ENCODE peak calls at places on chromosomes 16 and 17, in six cellular contexts. E, G, A, Z, R and L are unnamed samples.

GRCh38 chr17:77957215-77957868 is 1.2 kb upstream of the TNRC6C start:
- DNase-seq in E (peak), Z (no peak), G (peak), A (no peak), R (peak), L (no peak)

GRCh38 chr17:29682054-29682453 is 59.3 kb upstream of the CORO6 start:
- DNase-seq in E (no peak), Z (no peak), R (peak), A (no peak), G (no peak), L (no peak)

GRCh38 chr16:19776565-19776964 is 58.5 kb downstream of the IQCK start:
- DNase-seq in E (no peak), A (no peak), G (no peak), Z (no peak), R (no peak), L (no peak)

GRCh38 chr16:9099131-9099625 is 7.7 kb downstream of the HAPSTR1 start:
- DNase-seq in E (no peak), G (peak), A (no peak), R (no peak), Z (no peak), L (no peak)

GRCh38 chr17:17819561-17819995 is 17.2 kb downstream of the SREBF1 start:
- DNase-seq in R (peak), A (peak), G (peak), Z (peak), E (peak), L (peak)

GRCh38 chr17:9401434-9401833 is 174.2 kb downstream of the STX8 start:
- DNase-seq in R (peak), Z (no peak), G (peak), A (no peak), E (no peak), L (no peak)

GRCh38 chr17:74917430-74917829 is 5.6 kb downstream of the USH1G start:
- DNase-seq in A (no peak), R (no peak), E (no peak), G (no peak), Z (no peak), L (no peak)

GRCh38 chr16:73966851-73967250 is 329.8 kb upstream of the PSMD7 start:
- DNase-seq in Z (no peak), E (no peak), G (no peak), A (no peak), R (no peak), L (peak)

GRCh38 chr16:87607223-87607622 is 4.9 kb downstream of the JPH3 start:
- DNase-seq in A (no peak), R (no peak), E (no peak), G (no peak), Z (no peak), L (no peak)

GRCh38 chr17:29292071-29292991 is 1.6 kb downstream of the NUFIP2 start:
- DNase-seq in R (peak), Z (peak), E (no peak), G (peak), A (no peak), L (peak)

GRCh38 chr16:2252806-2253148 is 1.4 kb upstream of the ECI1 start:
- DNase-seq in A (no peak), G (no peak), R (no peak), Z (no peak), E (no peak), L (no peak)

DNA sequence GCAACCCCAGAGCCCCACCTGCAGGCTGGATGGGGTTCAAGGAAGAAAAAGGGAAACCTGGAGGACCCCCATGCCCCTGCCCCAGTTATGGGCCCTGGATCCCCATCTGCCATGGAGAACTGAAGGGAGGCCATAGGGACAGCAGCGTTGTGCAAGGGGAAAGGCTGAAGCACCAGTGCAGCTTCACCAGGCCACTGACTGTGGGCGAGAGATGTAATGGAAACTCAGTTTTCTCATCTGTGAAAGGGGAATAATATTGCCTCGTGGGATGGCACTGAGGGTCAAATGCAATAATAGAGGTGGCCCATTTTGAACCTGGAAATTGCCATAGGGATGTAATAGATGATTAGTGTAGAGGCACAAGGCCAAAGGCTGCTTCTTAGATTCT is 9.9 kb upstream of the TSPOAP1 start:
- DNase-seq in G (no peak), R (no peak), Z (no peak), A (no peak), E (no peak), L (no peak)
- TF ChIP-seq CTCF in G (no peak), R (no peak), Z (no peak), A (no peak), E (no peak), L (no peak)

GRCh38 chr17:48860034-48860433 is 29.2 kb downstream of the CALCOCO2 start:
- DNase-seq in G (no peak), A (no peak), Z (no peak), E (no peak), R (no peak), L (no peak)
- TF ChIP-seq CTCF in G (peak), A (no peak), Z (no peak), E (no peak), R (peak), L (peak)

DNA sequence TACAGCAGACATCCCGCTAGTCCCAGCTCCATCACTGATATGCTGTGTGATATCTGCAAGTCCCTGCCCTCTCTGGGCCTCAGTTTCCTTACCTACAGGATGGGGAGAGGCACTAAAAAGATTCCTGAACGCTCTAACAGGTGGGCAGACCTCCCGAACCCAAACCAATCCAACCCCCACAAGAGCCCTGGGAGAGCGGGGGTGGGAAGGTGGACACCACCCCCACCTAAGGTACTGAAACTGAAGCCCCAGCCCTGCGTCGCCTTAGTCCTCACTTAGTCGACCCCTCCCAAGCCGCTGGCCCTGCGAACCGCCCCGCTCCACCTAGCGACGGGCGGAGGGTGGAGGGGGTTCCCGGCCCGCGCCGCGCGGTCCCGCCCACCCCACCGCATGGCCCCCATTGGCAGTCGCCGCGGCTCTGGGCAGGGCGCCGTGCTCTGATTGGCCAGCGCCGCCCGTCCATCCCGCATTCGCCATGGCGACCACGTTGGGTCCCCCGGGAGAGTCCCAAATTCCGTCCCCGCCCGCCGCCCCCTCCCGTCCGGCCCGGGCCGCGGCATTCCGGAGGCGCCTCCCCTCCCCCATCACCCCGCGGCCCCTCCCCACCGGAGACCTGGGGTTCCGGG is 578 bp downstream of the CCDC102A start:
- DNase-seq in G (peak), R (peak), E (no peak), A (peak), Z (peak), L (peak)
- TF ChIP-seq CTCF in G (peak), R (no peak), E (peak), A (no peak), Z (peak), L (no peak)

GRCh38 chr17:35019386-35020179 is 39.3 kb downstream of the LIG3 start:
- DNase-seq in A (no peak), Z (no peak), G (no peak), R (no peak), E (no peak), L (no peak)

GRCh38 chr17:35023538-35023937 is 40.0 kb downstream of the RFFL start:
- DNase-seq in Z (no peak), A (no peak), E (no peak), R (peak), G (no peak), L (no peak)

GRCh38 chr17:35025541-35025940 is 38.0 kb downstream of the RFFL start:
- DNase-seq in R (no peak), Z (no peak), E (no peak), G (no peak), A (no peak), L (no peak)

GRCh38 chr17:35021520-35022380 is 41.4 kb downstream of the LIG3 start:
- DNase-seq in R (peak), A (no peak), Z (no peak), G (no peak), E (no peak), L (no peak)

GRCh38 chr17:35022536-35023063 is 40.9 kb downstream of the RFFL start:
- DNase-seq in G (peak), E (no peak), Z (peak), A (peak), R (peak), L (no peak)
- TF ChIP-seq CTCF in G (peak), E (no peak), Z (peak), A (no peak), R (peak), L (no peak)

DNA sequence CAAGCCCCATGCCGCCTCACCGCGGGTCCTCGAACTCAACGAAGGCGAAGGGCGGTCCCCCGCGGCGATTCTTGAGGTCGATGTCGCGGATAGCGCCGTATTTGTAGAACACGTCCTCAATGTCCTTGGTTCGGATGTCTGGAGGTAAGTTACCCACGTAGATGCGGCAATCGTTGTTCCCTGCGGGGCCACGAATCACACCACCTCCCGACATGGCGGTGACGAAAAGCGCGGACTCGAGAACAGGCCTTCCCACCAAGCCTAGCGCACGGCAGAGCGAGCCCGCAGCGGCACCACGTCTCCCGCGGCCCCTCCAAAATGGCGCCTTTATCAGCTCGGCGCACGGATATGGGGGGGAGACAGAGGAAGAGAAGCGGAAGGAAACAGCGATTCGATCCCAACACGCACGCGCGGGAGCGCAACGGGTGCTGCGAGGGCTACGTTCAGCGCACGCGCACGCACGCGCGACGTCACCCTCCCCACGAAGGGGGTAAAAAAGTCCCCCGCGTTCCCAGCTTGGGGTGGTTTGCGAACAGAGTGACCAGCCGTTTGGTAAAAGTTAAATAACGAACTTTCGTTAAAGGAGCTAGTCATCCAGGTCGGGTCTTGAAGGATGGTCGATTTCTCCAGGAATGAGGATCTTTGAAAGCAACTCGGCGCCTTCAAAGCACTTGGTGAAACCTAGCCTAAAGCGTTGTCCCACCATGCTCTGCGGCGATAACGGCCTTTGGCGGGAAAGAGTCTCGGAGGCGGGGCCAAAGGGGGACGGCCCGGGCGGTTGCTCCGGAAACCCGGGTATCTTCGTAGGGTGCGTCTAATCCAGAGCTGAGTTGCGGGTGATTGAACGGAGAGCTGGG is at the start of gene SRSF1:
- DNase-seq in Z (peak), A (peak), G (peak), R (peak), E (peak), L (peak)
- TF ChIP-seq CTCF in Z (no peak), A (no peak), G (no peak), R (no peak), E (no peak), L (no peak)

DNA sequence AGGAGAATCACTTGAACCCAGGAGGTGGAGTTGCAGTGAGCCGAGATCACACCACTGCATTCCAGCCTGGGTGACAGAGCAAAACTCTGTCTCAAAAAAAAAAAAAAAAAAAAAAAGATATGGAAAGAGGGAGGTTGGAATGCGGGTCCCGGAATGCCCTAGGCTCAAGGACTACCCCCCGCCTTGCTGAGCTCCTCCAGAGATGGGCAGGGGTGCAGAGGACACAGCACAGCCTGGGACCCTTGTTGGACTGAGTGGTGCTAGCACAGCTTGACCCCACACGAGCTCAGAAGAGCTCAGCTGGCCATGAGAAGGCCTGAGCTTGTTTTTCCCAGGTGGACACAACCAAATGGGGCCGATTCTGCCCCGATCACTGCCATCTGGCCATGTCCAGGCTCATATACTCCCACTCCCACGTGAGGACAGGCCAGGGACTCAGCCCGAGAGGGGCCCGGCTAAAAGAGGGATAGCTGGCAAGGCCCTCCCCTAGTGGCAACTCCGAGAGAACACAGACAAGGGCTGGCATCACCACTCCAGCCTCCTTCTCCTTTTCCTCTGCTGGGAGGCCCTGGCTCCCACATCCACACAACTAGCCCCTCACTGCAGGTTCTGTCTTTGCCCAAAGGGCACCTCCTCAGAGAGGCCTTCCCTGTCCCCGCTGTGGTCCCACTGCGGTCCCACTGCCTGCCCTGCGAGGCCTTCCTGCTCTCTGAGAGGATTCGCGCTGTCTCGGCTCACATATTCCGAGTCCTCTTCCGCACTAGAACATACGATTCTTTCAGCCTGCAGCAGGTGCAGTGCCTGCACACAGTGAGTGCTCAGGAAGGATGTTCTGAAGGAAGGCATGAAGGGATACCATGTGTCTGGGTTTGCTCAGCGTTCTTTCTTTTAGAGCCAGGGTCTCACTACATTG is 11.0 kb downstream of the SGCA start:
- DNase-seq in R (peak), Z (no peak), A (no peak), G (peak), E (no peak), L (peak)
- TF ChIP-seq CTCF in R (peak), Z (no peak), A (no peak), G (peak), E (no peak), L (no peak)

DNA sequence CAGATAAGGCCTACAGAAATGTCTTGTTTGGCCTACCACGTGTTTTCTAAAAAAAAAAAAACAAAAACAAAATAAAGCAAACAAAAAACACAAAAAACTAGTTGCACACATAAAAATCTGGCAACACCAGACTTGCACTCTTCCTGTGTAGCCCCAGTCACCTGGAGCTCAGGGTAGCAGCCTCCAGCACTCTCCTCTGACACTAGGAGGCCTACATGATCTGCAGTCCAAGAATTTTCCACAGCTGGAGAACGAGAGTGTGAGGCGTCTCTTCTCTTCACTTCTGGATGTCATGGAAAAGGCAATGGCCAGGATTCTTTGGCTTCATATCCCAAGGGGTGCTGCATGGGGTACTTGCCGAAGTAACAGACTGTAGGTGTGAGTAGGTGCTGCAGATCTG is 310.2 kb upstream of the SALL1 start:
- DNase-seq in G (no peak), Z (no peak), E (no peak), A (no peak), R (no peak), L (no peak)
- TF ChIP-seq CTCF in G (no peak), Z (no peak), E (no peak), A (no peak), R (no peak), L (no peak)

GRCh38 chr17:7440823-7441174 is 1.5 kb downstream of the FGF11 start:
- DNase-seq in Z (peak), E (no peak), G (no peak), A (no peak), R (peak), L (peak)

GRCh38 chr17:7440113-7440822 is 956 bp downstream of the FGF11 start:
- DNase-seq in R (no peak), E (no peak), A (no peak), G (no peak), Z (peak), L (peak)

GRCh38 chr17:7442142-7442541 is 2.7 kb upstream of the CHRNB1 start:
- DNase-seq in E (no peak), Z (no peak), G (no peak), A (no peak), R (no peak), L (no peak)

GRCh38 chr17:7439462-7440112 is at the start of gene FGF11:
- DNase-seq in A (no peak), G (no peak), E (no peak), Z (no peak), R (no peak), L (no peak)

DNA sequence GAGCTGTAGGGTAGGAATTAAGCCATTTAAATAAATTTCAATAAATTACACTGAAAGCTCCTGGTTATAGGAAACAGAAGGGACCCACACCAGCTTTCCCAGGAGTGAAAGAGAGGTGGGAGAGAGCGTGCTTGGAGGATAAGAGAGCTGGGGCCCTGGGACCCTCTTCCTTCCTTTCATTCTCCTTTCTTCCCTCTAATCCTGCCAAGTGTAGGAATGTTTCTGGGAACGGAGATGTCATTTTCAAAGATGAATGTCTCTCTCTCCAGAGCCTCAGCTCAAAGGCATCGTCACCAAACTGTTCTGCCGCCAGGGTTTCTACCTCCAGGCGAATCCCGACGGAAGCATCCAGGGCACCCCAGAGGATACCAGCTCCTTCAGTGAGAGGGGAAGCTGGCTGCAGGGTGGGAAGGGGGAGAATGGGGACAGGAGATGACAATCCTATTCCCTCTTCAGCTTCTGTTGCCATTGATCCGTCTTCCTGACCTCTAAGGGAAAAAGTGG is 1.9 kb downstream of the FGF11 start:
- DNase-seq in R (no peak), G (no peak), A (no peak), E (no peak), Z (no peak), L (no peak)
- TF ChIP-seq CTCF in R (no peak), G (no peak), A (no peak), E (no peak), Z (no peak), L (no peak)